ENCODE peak calls at places on chromosomes 4 and X, in nine cellular contexts. C is stromal cell of bone marrow; E is fibroblast of lung; D is NAMALWA; Z is fibroblast of mammary gland; X is GM13976; S is retina; R is activated naive CD8-positive, alpha-beta T cell treated with anti-CD3 and anti-CD28 coated beads, Interleukin-2, amount 50 U/mL, for 16 hours; O is osteocyte. F is an unnamed sample.

GRCh38 chrX:70129811-70130210 is 3.4 kb upstream of the IGBP1 start:
- DNase-seq in C (no peak), E (no peak), D (no peak), Z (peak), X (no peak), S (no peak), R (no peak), O (no peak), F (no peak)

GRCh38 chrX:14496674-14497073 is 32.7 kb upstream of the GLRA2 start:
- DNase-seq in C (no peak), E (no peak), D (no peak), Z (no peak), X (no peak), S (no peak), R (no peak), O (no peak), F (no peak)

GRCh38 chrX:47230136-47230868 is 2.5 kb upstream of the USP11 start:
- DNase-seq in C (no peak), E (no peak), D (no peak), Z (no peak), X (no peak), S (no peak), R (no peak), O (no peak), F (no peak)

GRCh38 chrX:21487832-21488231 is 113.6 kb downstream of the CNKSR2 start:
- DNase-seq in C (no peak), E (no peak), D (no peak), Z (no peak), X (no peak), S (no peak), R (no peak), O (no peak), F (peak)

GRCh38 chr4:128516568-128516967 is 229.0 kb upstream of the PGRMC2 start:
- DNase-seq in C (no peak), E (peak), D (no peak), Z (peak), X (peak), S (no peak), R (no peak), O (no peak), F (no peak)

GRCh38 chr4:38456096-38456495 is 207.9 kb upstream of the KLF3 start:
- DNase-seq in C (no peak), E (no peak), D (no peak), Z (no peak), X (no peak), S (no peak), R (no peak), O (no peak), F (peak)

GRCh38 chrX:103253608-103254007 is 1.3 kb downstream of the TCEAL8 start:
- DNase-seq in C (no peak), E (peak), D (no peak), Z (peak), X (no peak), S (peak), R (no peak), O (no peak), F (no peak)

GRCh38 chr4:6893449-6894085 is 16.1 kb upstream of the TBC1D14 start:
- DNase-seq in C (peak), E (peak), D (no peak), Z (no peak), X (no peak), S (no peak), R (no peak), O (no peak), F (peak)

GRCh38 chrX:13762015-13762414 is 27.5 kb downstream of the OFD1 start:
- DNase-seq in C (no peak), E (no peak), D (no peak), Z (no peak), X (no peak), S (no peak), R (no peak), O (no peak), F (no peak)

GRCh38 chr4:126593626-126594025 is 1039.1 kb upstream of the INTU start:
- DNase-seq in C (no peak), E (no peak), D (no peak), Z (no peak), X (no peak), S (no peak), R (no peak), O (no peak), F (no peak)

GRCh38 chr4:94934201-94934600 is 176.4 kb downstream of the BMPR1B start:
- DNase-seq in C (peak), E (peak), D (no peak), Z (peak), X (no peak), S (no peak), R (no peak), O (no peak), F (no peak)

GRCh38 chrX:134692990-134693389 is 34.7 kb upstream of the PLAC1 start:
- DNase-seq in C (peak), E (peak), D (no peak), Z (peak), X (no peak), S (no peak), R (no peak), O (no peak), F (no peak)

GRCh38 chrX:48833531-48834138 is 1.8 kb downstream of the PCSK1N start:
- DNase-seq in C (no peak), E (peak), D (no peak), Z (no peak), X (peak), S (peak), R (no peak), O (no peak), F (no peak)

GRCh38 chrX:150763810-150764209 is 70.6 kb downstream of the MTMR1 start:
- DNase-seq in C (no peak), E (no peak), D (no peak), Z (no peak), X (no peak), S (no peak), R (no peak), O (peak), F (no peak)

GRCh38 chr4:124111922-124112321 is 600.6 kb downstream of the ANKRD50 start:
- DNase-seq in C (peak), E (peak), D (peak), Z (peak), X (peak), S (peak), R (no peak), O (no peak), F (no peak)

GRCh38 chr4:77235289-77235854 is 78.4 kb downstream of the CCNG2 start:
- DNase-seq in C (no peak), E (no peak), D (no peak), Z (no peak), X (no peak), S (no peak), R (no peak), O (no peak), F (no peak)

GRCh38 chr4:185099024-185099682 is 43.9 kb upstream of the SLC25A4 start:
- DNase-seq in C (no peak), E (no peak), D (no peak), Z (no peak), X (no peak), S (no peak), R (no peak), O (no peak), F (no peak)

GRCh38 chrX:71666240-71667223 is 814 bp upstream of the LOC101059915 start:
- DNase-seq in C (no peak), E (no peak), D (no peak), Z (no peak), X (no peak), S (no peak), R (no peak), O (no peak), F (no peak)

GRCh38 chr4:182141046-182141445 is 102.2 kb upstream of the TENM3 start:
- DNase-seq in C (no peak), E (peak), D (no peak), Z (no peak), X (no peak), S (peak), R (no peak), O (no peak), F (no peak)

GRCh38 chr4:168408620-168409019 is 71.7 kb downstream of the DDX60L start:
- DNase-seq in C (peak), E (peak), D (no peak), Z (peak), X (no peak), S (no peak), R (no peak), O (no peak), F (no peak)

GRCh38 chr4:24876431-24876830 is 36.4 kb downstream of the CCDC149 start:
- DNase-seq in C (no peak), E (no peak), D (no peak), Z (no peak), X (no peak), S (no peak), R (no peak), O (no peak), F (no peak)

GRCh38 chr4:167100120-167100519 is 134.2 kb downstream of the SPOCK3 start:
- DNase-seq in C (peak), E (peak), D (no peak), Z (peak), X (no peak), S (no peak), R (no peak), O (no peak), F (no peak)

GRCh38 chr4:171473155-171473554 is 340.0 kb upstream of the GALNTL6 start:
- DNase-seq in C (no peak), E (no peak), D (no peak), Z (no peak), X (no peak), S (no peak), R (no peak), O (no peak), F (no peak)

GRCh38 chr4:40548256-40548655 is 81.4 kb downstream of the RBM47 start:
- DNase-seq in C (no peak), E (no peak), D (no peak), Z (peak), X (no peak), S (no peak), R (no peak), O (no peak), F (no peak)

GRCh38 chrX:23634181-23634580 is 33.1 kb upstream of the PRDX4 start:
- DNase-seq in C (no peak), E (peak), D (peak), Z (peak), X (peak), S (no peak), R (no peak), O (no peak), F (no peak)